ENCODE peak calls at places on chromosome 6, in six cellular contexts. Z is SHP77; I is activated naive CD8-positive, alpha-beta T cell treated with anti-CD3 and anti-CD28 coated beads, Interleukin-2, amount 50 U/mL, for 24 hours; A is BJ; H is left ventricle myocardium inferior; U is HS-5. M is an unnamed sample.

GRCh38 chr6:32973934-32974333 is 5.5 kb downstream of the BRD2 start:
- DNase-seq in Z (no peak), I (no peak), A (no peak), H (no peak), U (no peak), M (no peak)

GRCh38 chr6:169112483-169113320 is 140.9 kb downstream of the THBS2 start:
- DNase-seq in Z (no peak), I (no peak), A (no peak), H (no peak), U (no peak), M (no peak)

GRCh38 chr6:168103036-168103830 is 24.2 kb upstream of the FRMD1 start:
- DNase-seq in Z (no peak), I (no peak), A (no peak), H (peak), U (no peak), M (no peak)

GRCh38 chr6:104118274-104118673 is 741.4 kb downstream of the HACE1 start:
- DNase-seq in Z (no peak), I (no peak), A (peak), H (no peak), U (peak), M (no peak)

GRCh38 chr6:129691709-129692108 is 18.3 kb downstream of the ARHGAP18 start:
- DNase-seq in Z (no peak), I (no peak), A (no peak), H (no peak), U (no peak), M (no peak)

GRCh38 chr6:124319410-124319809 is 515.7 kb downstream of the NKAIN2 start:
- DNase-seq in Z (no peak), I (no peak), A (no peak), H (no peak), U (no peak), M (no peak)

GRCh38 chr6:18359237-18359885 is 27.8 kb upstream of the RNF144B start:
- DNase-seq in Z (no peak), I (no peak), A (no peak), H (no peak), U (no peak), M (peak)

GRCh38 chr6:34934516-34934915 is 45.5 kb downstream of the ANKS1A start:
- DNase-seq in Z (no peak), I (no peak), A (no peak), H (peak), U (no peak), M (no peak)

GRCh38 chr6:158654498-158654897 is 4.6 kb downstream of the SYTL3 start:
- DNase-seq in Z (peak), I (no peak), A (peak), H (peak), U (no peak), M (no peak)

GRCh38 chr6:118678866-118679265 is 27.5 kb upstream of the CEP85L start:
- DNase-seq in Z (no peak), I (no peak), A (no peak), H (no peak), U (no peak), M (no peak)

GRCh38 chr6:161462148-161462547 is 188.3 kb upstream of the AGPAT4 start:
- DNase-seq in Z (no peak), I (no peak), A (no peak), H (no peak), U (no peak), M (no peak)

GRCh38 chr6:28747631-28748157 is 176.1 kb downstream of the TRIM27 start:
- DNase-seq in Z (peak), I (peak), A (no peak), H (no peak), U (peak), M (no peak)

GRCh38 chr6:17429381-17430061 is 36.1 kb downstream of the CAP2 start:
- DNase-seq in Z (peak), I (no peak), A (no peak), H (no peak), U (no peak), M (no peak)

GRCh38 chr6:134077301-134077700 is 24.9 kb upstream of the SLC2A12 start:
- DNase-seq in Z (no peak), I (no peak), A (no peak), H (no peak), U (peak), M (no peak)

GRCh38 chr6:31821301-31822037 is 6.1 kb upstream of the HSPA1B start:
- DNase-seq in Z (peak), I (peak), A (no peak), H (peak), U (no peak), M (no peak)

GRCh38 chr6:133241088-133241900 is at the start of gene EYA4:
- DNase-seq in Z (no peak), I (no peak), A (no peak), H (peak), U (no peak), M (no peak)

GRCh38 chr6:55578537-55579363 is at the start of gene HMGCLL1:
- DNase-seq in Z (peak), I (no peak), A (no peak), H (peak), U (no peak), M (no peak)

GRCh38 chr6:139588076-139588639 is 213.7 kb upstream of the CITED2 start:
- DNase-seq in Z (peak), I (no peak), A (no peak), H (no peak), U (no peak), M (no peak)